ENCODE peak calls at places on chromosomes 1 and 21, in nine cellular contexts. G is brain microvascular endothelial cell; Z is MM.1S; T is cardiac muscle cell; P is CD8-positive, alpha-beta T cell; N is A549; K is IMR-90; M is heart left ventricle; J is HAP-1. E is an unnamed sample.

GRCh38 chr1:15948600-15949452 is 27.1 kb downstream of the ZBTB17 start:
- DNase-seq in Z (no peak), G (peak), N (no peak), T (peak), M (peak), P (no peak), K (peak), J (no peak), E (no peak)

GRCh38 chr1:25787477-25788043 is 12.4 kb upstream of the SELENON start:
- DNase-seq in N (no peak), M (no peak), T (no peak), P (no peak), K (peak), J (no peak), G (no peak), Z (no peak), E (no peak)

GRCh38 chr1:23384312-23385058 is 14.8 kb upstream of the ZNF436 start:
- DNase-seq in G (peak), P (no peak), Z (no peak), K (peak), N (no peak), J (no peak), T (peak), M (no peak), E (no peak)

GRCh38 chr1:213425631-213426030 is 374.6 kb downstream of the RPS6KC1 start:
- DNase-seq in M (no peak), J (no peak), N (no peak), G (no peak), P (no peak), Z (no peak), K (no peak), T (no peak), E (no peak)

GRCh38 chr1:45429543-45430159 is 61.3 kb downstream of the TESK2 start:
- DNase-seq in P (no peak), T (no peak), Z (no peak), M (no peak), K (no peak), J (no peak), N (no peak), G (no peak), E (no peak)

GRCh38 chr1:192702212-192702993 is 66.5 kb downstream of the RGS13 start:
- DNase-seq in T (peak), Z (no peak), J (no peak), G (peak), P (no peak), M (no peak), K (peak), N (peak), E (no peak)

GRCh38 chr21:31429500-31429899 is 85.4 kb upstream of the TIAM1 start:
- DNase-seq in G (no peak), J (no peak), P (no peak), K (no peak), N (no peak), Z (no peak), M (no peak), T (no peak), E (no peak)

GRCh38 chr1:167456500-167456899 is 61.8 kb downstream of the CD247 start:
- DNase-seq in K (no peak), G (no peak), M (no peak), J (no peak), Z (no peak), N (no peak), P (no peak), T (no peak), E (no peak)

GRCh38 chr1:114595602-114596001 is 14.2 kb upstream of the BCAS2 start:
- DNase-seq in K (no peak), J (no peak), M (no peak), P (no peak), N (no peak), T (no peak), G (no peak), Z (no peak), E (no peak)

GRCh38 chr1:229374485-229374884 is 31.6 kb upstream of the CCSAP start:
- DNase-seq in G (no peak), T (no peak), P (no peak), M (no peak), J (no peak), Z (no peak), N (no peak), K (no peak), E (no peak)

GRCh38 chr1:63651110-63651776 is 58.0 kb downstream of the PGM1 start:
- DNase-seq in K (peak), P (peak), N (no peak), J (no peak), T (peak), M (no peak), Z (no peak), G (peak), E (peak)

GRCh38 chr1:173418107-173418985 is 58.8 kb upstream of the PRDX6 start:
- DNase-seq in J (no peak), M (no peak), Z (no peak), K (peak), G (no peak), P (no peak), N (no peak), T (no peak), E (no peak)

GRCh38 chr1:984476-984814 is 2.6 kb upstream of the PERM1 start:
- DNase-seq in P (no peak), T (no peak), M (no peak), Z (no peak), N (no peak), K (no peak), J (no peak), G (no peak), E (no peak)

GRCh38 chr1:150221552-150221951 is 14.4 kb downstream of the ANP32E start:
- DNase-seq in K (peak), N (peak), P (no peak), J (peak), M (no peak), Z (peak), G (peak), T (peak), E (no peak)

GRCh38 chr1:36824390-36824861 is 209.9 kb downstream of the GRIK3 start:
- DNase-seq in P (no peak), G (no peak), N (no peak), M (no peak), Z (no peak), K (no peak), T (peak), J (no peak), E (no peak)

GRCh38 chr1:40897499-40897898 is 35.3 kb upstream of the CITED4 start:
- DNase-seq in M (no peak), K (peak), P (no peak), Z (no peak), T (no peak), J (no peak), G (peak), N (peak), E (no peak)

GRCh38 chr1:159845751-159846531 is 16.5 kb downstream of the VSIG8 start:
- DNase-seq in N (no peak), P (no peak), J (no peak), Z (no peak), T (no peak), G (no peak), K (no peak), M (no peak), E (no peak)

GRCh38 chr1:181077576-181078242 is 10.8 kb upstream of the IER5 start:
- DNase-seq in T (peak), N (no peak), M (no peak), J (no peak), G (no peak), P (no peak), Z (no peak), K (peak), E (no peak)

GRCh38 chr1:187244623-187245022 is 415.9 kb downstream of the PLA2G4A start:
- DNase-seq in J (peak), K (no peak), G (no peak), Z (peak), P (no peak), N (no peak), M (no peak), T (peak), E (no peak)

GRCh38 chr1:159922499-159923202 is 2.7 kb downstream of the TAGLN2 start:
- DNase-seq in T (peak), N (no peak), G (no peak), Z (no peak), P (no peak), K (peak), M (peak), J (no peak), E (no peak)

DNA sequence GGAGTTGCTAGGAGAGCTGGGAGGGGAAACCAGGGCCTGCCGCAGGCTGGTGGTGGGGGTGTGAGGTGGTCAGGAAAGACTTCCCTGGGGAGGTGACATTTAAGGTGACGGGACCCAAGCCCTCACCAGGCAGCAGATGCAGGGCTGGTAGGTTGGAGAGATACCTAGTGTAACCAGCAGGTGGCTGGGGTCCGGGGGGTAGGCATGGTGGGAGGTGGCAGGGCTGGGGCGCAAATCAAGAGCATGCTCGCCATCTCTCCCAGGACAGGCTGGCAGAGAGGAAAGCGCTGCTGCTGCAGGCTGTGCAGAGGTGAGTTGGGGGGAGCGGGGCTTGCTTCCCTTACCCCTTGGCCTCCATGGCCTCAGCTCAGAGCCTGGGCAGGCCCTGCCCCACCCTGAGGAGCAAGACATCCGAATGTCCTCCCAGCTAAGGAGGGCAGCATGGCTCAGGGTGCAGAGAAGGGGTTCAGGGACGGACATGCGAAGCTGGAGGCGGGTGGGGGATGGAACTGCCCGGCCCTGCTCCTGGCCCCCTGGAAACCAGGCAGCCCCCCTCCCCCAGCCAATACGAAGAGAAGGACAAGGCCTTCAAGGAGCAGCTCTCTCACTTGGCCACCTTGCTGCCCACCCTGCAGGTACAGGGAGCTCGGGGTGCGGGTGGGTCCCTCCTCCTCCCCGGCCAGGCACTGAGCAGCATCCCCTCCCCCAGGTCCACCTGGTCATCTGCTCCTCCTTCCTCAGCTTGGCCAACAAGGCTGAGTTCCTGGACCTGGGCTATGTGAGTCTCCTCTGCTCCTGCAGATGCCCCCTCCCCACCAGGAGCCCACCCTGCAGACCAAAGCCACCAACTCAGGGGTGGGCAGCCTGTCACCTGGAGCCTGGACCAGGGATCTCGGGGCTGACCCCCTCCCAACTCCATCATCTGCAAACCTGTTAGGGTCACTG is 4.0 kb downstream of the RNF207 start:
- DNase-seq in Z (no peak), N (no peak), M (no peak), K (no peak), G (no peak), J (no peak), T (no peak), P (no peak), E (peak)
- H3K4me3 ChIP-seq in Z (no peak), N (no peak), M (peak), K (peak), G (peak), J (peak), T (peak), P (no peak), E (peak)

GRCh38 chr1:111504097-111504496 is 664 bp upstream of the ADORA3 start:
- DNase-seq in T (no peak), N (no peak), Z (no peak), K (no peak), J (no peak), P (no peak), G (no peak), M (no peak), E (no peak)

GRCh38 chr1:111507411-111508201 is 4.2 kb upstream of the ADORA3 start:
- DNase-seq in G (peak), K (peak), J (peak), N (peak), M (peak), T (peak), Z (peak), P (peak), E (peak)

GRCh38 chr1:111505641-111506119 is 2.2 kb upstream of the ADORA3 start:
- DNase-seq in G (no peak), Z (peak), M (no peak), K (no peak), P (no peak), N (no peak), T (no peak), J (no peak), E (no peak)

GRCh38 chr1:111506561-111506960 is 3.1 kb upstream of the ADORA3 start:
- DNase-seq in Z (no peak), J (no peak), N (no peak), K (no peak), T (no peak), G (no peak), P (no peak), M (no peak), E (no peak)

GRCh38 chr1:111503585-111504060 is at the start of the genes ADORA3 and TMIGD3:
- DNase-seq in N (no peak), Z (no peak), J (no peak), K (no peak), T (no peak), P (no peak), M (no peak), G (no peak), E (peak)
- H3K4me3 ChIP-seq in N (no peak), Z (no peak), J (no peak), K (no peak), T (no peak), P (no peak), M (peak), G (no peak), E (no peak)

GRCh38 chr1:204637985-204638356 is 47.6 kb downstream of the LRRN2 start:
- DNase-seq in Z (no peak), P (no peak), N (no peak), K (no peak), M (no peak), J (no peak), T (no peak), G (no peak), E (no peak)
- H3K4me3 ChIP-seq in Z (no peak), P (no peak), N (no peak), K (no peak), M (no peak), J (no peak), T (no peak), G (no peak), E (no peak)

GRCh38 chr1:55402117-55402516 is 187.0 kb upstream of the USP24 start:
- DNase-seq in N (no peak), G (peak), J (no peak), Z (no peak), T (peak), M (no peak), K (peak), P (no peak), E (no peak)
- H3K4me3 ChIP-seq in N (no peak), G (no peak), J (no peak), Z (no peak), T (no peak), M (no peak), K (no peak), P (no peak), E (no peak)

DNA sequence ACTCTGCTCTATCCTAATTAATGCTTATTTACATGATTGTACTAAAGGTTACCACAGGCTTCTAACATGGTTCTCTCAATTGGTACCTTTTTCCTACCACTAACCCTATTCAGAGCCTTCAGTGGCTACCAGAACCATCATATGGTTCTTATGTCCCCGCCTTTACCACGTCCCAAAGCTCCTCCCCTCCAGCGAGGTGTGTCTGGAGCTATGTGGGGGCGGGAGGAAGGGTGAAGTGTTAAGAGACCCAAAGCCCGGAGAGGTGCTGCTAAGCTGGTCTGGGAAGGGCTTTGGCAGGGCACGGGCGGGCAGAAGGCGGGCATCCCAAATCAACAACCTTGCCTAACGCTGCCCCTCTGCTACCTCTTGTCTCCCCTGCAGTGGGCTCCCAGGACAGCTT is 10.0 kb downstream of the SPATA46 start:
- DNase-seq in K (no peak), P (no peak), Z (no peak), T (no peak), N (no peak), M (no peak), J (no peak), G (no peak), E (no peak)
- H3K4me3 ChIP-seq in K (peak), P (no peak), Z (no peak), T (no peak), N (no peak), M (peak), J (no peak), G (peak), E (no peak)

GRCh38 chr1:2427051-2427450 is 14.7 kb upstream of the PEX10 start:
- DNase-seq in G (no peak), M (no peak), K (no peak), T (no peak), Z (no peak), N (no peak), J (no peak), P (no peak), E (no peak)
- H3K4me3 ChIP-seq in G (no peak), M (no peak), K (no peak), T (no peak), Z (no peak), N (no peak), J (no peak), P (no peak), E (no peak)

GRCh38 chr1:39573097-39573465 is 3.5 kb downstream of the PABPC4 start:
- DNase-seq in N (no peak), J (no peak), T (no peak), G (no peak), P (no peak), K (no peak), Z (no peak), M (no peak), E (no peak)
- H3K4me3 ChIP-seq in N (peak), J (peak), T (no peak), G (peak), P (no peak), K (no peak), Z (peak), M (peak), E (no peak)

DNA sequence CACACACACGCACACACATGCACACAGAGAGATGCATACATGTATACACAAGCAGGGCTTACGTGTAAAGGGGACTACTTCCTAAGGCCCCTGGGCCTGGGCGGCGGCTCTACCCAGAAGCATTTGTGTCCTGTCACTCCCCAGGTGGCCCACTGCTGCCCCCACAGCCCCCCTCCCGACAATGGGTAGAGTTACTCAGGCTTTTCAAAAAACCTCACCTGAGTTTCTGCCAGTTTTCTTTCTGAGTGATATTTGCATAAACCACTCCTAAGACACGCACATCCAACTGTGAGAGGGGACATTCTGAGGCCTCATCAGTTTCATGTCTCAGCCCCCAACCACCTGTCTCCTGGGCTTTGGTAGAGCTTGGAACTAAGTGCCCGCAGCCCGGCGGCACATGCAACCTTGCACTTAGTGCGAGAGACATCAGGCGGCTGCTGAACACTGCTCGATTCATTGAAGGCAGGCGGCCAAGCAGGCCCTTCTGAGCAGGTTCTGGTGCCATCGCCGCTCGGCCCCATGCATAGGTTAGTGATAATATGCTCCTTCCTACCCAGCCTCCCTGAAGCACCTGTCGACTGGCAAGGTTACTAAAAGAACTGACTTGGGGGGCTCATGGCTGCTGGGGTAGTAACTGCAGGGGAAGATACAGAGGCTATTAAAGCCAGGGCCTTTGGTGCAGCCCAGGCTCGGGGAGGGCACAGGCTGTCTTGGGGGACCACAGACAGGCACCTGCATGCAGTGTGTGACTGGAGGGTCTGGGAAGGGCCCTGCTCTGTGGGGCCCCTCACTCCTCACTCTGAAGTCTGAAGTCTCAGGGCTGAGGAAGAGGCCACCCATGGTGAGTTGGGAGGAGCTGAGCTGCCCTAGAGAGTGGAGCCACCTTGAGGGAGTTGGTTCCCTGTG is 364.2 kb upstream of the VAMP3 start:
- DNase-seq in J (no peak), K (no peak), P (no peak), N (no peak), Z (peak), M (no peak), T (no peak), G (no peak), E (no peak)
- H3K4me3 ChIP-seq in J (no peak), K (no peak), P (no peak), N (no peak), Z (no peak), M (no peak), T (no peak), G (no peak), E (no peak)

E was measured in Jurkat, Clone E6-1.